ENCODE peak calls at places on chromosome 11, in six cellular contexts. One of them, this sample, is unnamed.
A peak's percentile ranks its signal among the peaks of the same experiment; 100 is the strongest.

GRCh38 chr11:74010306-74010981 is 1.6 kb upstream of the UCP3 start:
- DNase-seq in stomach: no peak
- DNase-seq in left ventricle myocardium inferior: no peak
- DNase-seq in PC-3: no peak
- DNase-seq in tibial nerve: no peak
- DNase-seq in Caco-2: peak; percentile 38
- DNase-seq in this sample: no peak

GRCh38 chr11:128620306-128621175 is 33.2 kb upstream of the ETS1 start:
- DNase-seq in tibial nerve: no peak
- DNase-seq in PC-3: no peak
- DNase-seq in stomach: no peak
- DNase-seq in left ventricle myocardium inferior: no peak
- DNase-seq in Caco-2: no peak
- DNase-seq in this sample: peak; percentile 19

GRCh38 chr11:3040881-3041280 is 16.3 kb downstream of the CARS1 start:
- DNase-seq in left ventricle myocardium inferior: no peak
- DNase-seq in Caco-2: no peak
- DNase-seq in tibial nerve: no peak
- DNase-seq in PC-3: no peak
- DNase-seq in stomach: no peak
- DNase-seq in this sample: no peak

GRCh38 chr11:8235925-8236324 is 27.8 kb downstream of the LMO1 start:
- DNase-seq in PC-3: no peak
- DNase-seq in left ventricle myocardium inferior: no peak
- DNase-seq in tibial nerve: no peak
- DNase-seq in Caco-2: no peak
- DNase-seq in stomach: no peak
- DNase-seq in this sample: no peak

GRCh38 chr11:34443136-34443535 is 4.4 kb downstream of the CAT start:
- DNase-seq in tibial nerve: no peak
- DNase-seq in stomach: no peak
- DNase-seq in Caco-2: no peak
- DNase-seq in left ventricle myocardium inferior: no peak
- DNase-seq in PC-3: peak; percentile 80
- DNase-seq in this sample: peak; percentile 5

GRCh38 chr11:72226701-72227100 is 2.1 kb downstream of the INPPL1 start:
- DNase-seq in stomach: peak; percentile 10
- DNase-seq in tibial nerve: no peak
- DNase-seq in left ventricle myocardium inferior: no peak
- DNase-seq in Caco-2: peak; percentile 38
- DNase-seq in PC-3: no peak
- DNase-seq in this sample: no peak

GRCh38 chr11:25317221-25317620 is 820.4 kb downstream of the LUZP2 start:
- DNase-seq in stomach: no peak
- DNase-seq in tibial nerve: no peak
- DNase-seq in Caco-2: no peak
- DNase-seq in left ventricle myocardium inferior: no peak
- DNase-seq in PC-3: peak; percentile 59
- DNase-seq in this sample: peak; percentile 63

GRCh38 chr11:10385696-10386095 is 69.4 kb upstream of the AMPD3 start:
- DNase-seq in Caco-2: no peak
- DNase-seq in tibial nerve: peak; percentile 34
- DNase-seq in stomach: peak; percentile 33
- DNase-seq in left ventricle myocardium inferior: peak; percentile 25
- DNase-seq in PC-3: no peak
- DNase-seq in this sample: no peak

GRCh38 chr11:131762346-131763110 is 392.1 kb downstream of the NTM start:
- DNase-seq in stomach: no peak
- DNase-seq in Caco-2: no peak
- DNase-seq in left ventricle myocardium inferior: no peak
- DNase-seq in tibial nerve: no peak
- DNase-seq in PC-3: no peak
- DNase-seq in this sample: no peak

GRCh38 chr11:68337399-68337835 is 25.0 kb downstream of the LRP5 start:
- DNase-seq in left ventricle myocardium inferior: no peak
- DNase-seq in stomach: no peak
- DNase-seq in Caco-2: no peak
- DNase-seq in tibial nerve: no peak
- DNase-seq in PC-3: no peak
- DNase-seq in this sample: peak; percentile 93

GRCh38 chr11:65506770-65507485 is 8.1 kb downstream of the MALAT1 start:
- DNase-seq in left ventricle myocardium inferior: no peak
- DNase-seq in Caco-2: peak; percentile 89
- DNase-seq in tibial nerve: no peak
- DNase-seq in PC-3: peak; percentile 56
- DNase-seq in stomach: peak; percentile 56
- DNase-seq in this sample: peak; percentile 93

DNA sequence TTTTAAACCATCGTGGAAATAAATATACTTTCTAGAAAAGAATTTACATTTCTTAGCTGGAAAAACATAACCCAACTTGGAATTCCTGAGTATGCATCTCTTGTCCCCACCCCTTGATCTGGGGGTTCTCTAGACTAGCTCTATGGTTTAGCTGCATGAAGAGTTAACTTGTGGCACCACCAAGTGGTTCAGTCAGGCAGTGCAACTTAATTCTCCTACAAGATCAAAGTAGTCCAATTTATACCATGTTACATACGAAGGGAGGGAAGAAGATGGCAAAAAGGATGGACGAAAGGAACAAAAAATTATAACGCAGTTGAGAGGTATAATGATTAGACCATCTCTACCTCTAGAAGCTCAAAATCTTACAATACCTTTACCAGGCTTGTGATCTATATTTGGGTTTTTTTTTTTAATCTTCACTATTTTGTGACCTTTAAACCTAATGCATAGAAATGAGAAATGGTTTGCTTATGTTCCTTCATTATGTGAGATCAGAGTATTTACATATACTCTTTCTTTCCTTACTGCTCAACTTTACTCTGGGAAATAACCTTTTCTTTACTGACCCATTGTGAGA is 28.5 kb upstream of the ALKBH3 start:
- DNase-seq in tibial nerve: peak; percentile 21
- DNase-seq in stomach: peak; percentile 62
- DNase-seq in PC-3: peak; percentile 76
- DNase-seq in left ventricle myocardium inferior: no peak
- DNase-seq in Caco-2: peak; percentile 68
- DNase-seq in this sample: peak; percentile 79
- TF ChIP-seq CTCF in tibial nerve: peak; percentile 54
- TF ChIP-seq CTCF in stomach: peak; percentile 72
- TF ChIP-seq CTCF in PC-3: peak; percentile 94
- TF ChIP-seq CTCF in left ventricle myocardium inferior: peak; percentile 80
- TF ChIP-seq CTCF in Caco-2: peak; percentile 81
- TF ChIP-seq CTCF in this sample: peak; percentile 82

GRCh38 chr11:13260963-13261599 is 16.5 kb upstream of the BMAL1 start:
- DNase-seq in left ventricle myocardium inferior: peak; percentile 21
- DNase-seq in tibial nerve: no peak
- DNase-seq in Caco-2: no peak
- DNase-seq in stomach: no peak
- DNase-seq in PC-3: peak; percentile 43
- DNase-seq in this sample: peak; percentile 36
- H3K4me3 ChIP-seq in left ventricle myocardium inferior: peak overlapping the region; percentile 18
- H3K4me3 ChIP-seq in tibial nerve: no peak overlapping the region
- H3K4me3 ChIP-seq in Caco-2: no peak overlapping the region
- H3K4me3 ChIP-seq in stomach: no peak overlapping the region
- H3K4me3 ChIP-seq in PC-3: peak overlapping the region; percentile 31
- H3K4me3 ChIP-seq in this sample: no peak overlapping the region

GRCh38 chr11:113395782-113396336 is 8.3 kb downstream of the ANKK1 start:
- DNase-seq in left ventricle myocardium inferior: no peak
- DNase-seq in stomach: no peak
- DNase-seq in Caco-2: no peak
- DNase-seq in PC-3: no peak
- DNase-seq in tibial nerve: no peak
- DNase-seq in this sample: no peak

GRCh38 chr11:113398669-113399430 is 11.3 kb downstream of the ANKK1 start:
- DNase-seq in tibial nerve: no peak
- DNase-seq in stomach: no peak
- DNase-seq in PC-3: no peak
- DNase-seq in Caco-2: no peak
- DNase-seq in left ventricle myocardium inferior: no peak
- DNase-seq in this sample: no peak

GRCh38 chr11:113396693-113397092 is 9.1 kb downstream of the ANKK1 start:
- DNase-seq in PC-3: no peak
- DNase-seq in stomach: no peak
- DNase-seq in left ventricle myocardium inferior: no peak
- DNase-seq in Caco-2: no peak
- DNase-seq in tibial nerve: no peak
- DNase-seq in this sample: no peak

GRCh38 chr11:113397821-113398220 is 10.2 kb downstream of the ANKK1 start:
- DNase-seq in Caco-2: no peak
- DNase-seq in tibial nerve: no peak
- DNase-seq in left ventricle myocardium inferior: no peak
- DNase-seq in stomach: no peak
- DNase-seq in PC-3: no peak
- DNase-seq in this sample: no peak

DNA sequence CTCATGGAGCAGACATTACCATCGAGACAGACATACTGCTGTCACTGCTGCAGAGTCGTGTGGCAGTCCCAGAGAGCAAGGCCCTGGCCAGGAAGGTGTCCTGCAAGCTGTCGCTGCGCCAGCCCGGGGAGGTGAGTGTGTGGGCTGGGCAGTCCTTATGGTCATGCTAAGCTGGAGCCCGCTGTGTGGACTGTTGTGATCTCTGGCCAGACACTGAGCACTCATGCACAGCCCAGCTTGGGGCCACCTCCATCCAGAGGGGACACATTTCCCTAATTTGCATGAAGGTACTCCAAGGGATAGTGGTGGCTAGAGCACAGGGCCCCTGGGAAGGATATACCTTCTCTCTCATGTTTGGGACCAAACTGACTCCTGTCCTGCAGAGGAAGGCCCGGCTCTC is 9.6 kb downstream of the ANKK1 start:
- DNase-seq in PC-3: no peak
- DNase-seq in stomach: no peak
- DNase-seq in left ventricle myocardium inferior: no peak
- DNase-seq in tibial nerve: no peak
- DNase-seq in Caco-2: no peak
- DNase-seq in this sample: no peak
- TF ChIP-seq CTCF in PC-3: no peak
- TF ChIP-seq CTCF in stomach: no peak
- TF ChIP-seq CTCF in left ventricle myocardium inferior: no peak
- TF ChIP-seq CTCF in tibial nerve: no peak
- TF ChIP-seq CTCF in Caco-2: no peak
- TF ChIP-seq CTCF in this sample: no peak

GRCh38 chr11:416051-416756 is 1.4 kb upstream of the SIGIRR start:
- DNase-seq in PC-3: no peak
- DNase-seq in stomach: no peak
- DNase-seq in tibial nerve: no peak
- DNase-seq in Caco-2: no peak
- DNase-seq in left ventricle myocardium inferior: no peak
- DNase-seq in this sample: no peak

GRCh38 chr11:413120-414081 is 1.4 kb downstream of the SIGIRR start:
- DNase-seq in left ventricle myocardium inferior: no peak
- DNase-seq in stomach: no peak
- DNase-seq in PC-3: no peak
- DNase-seq in Caco-2: no peak
- DNase-seq in tibial nerve: no peak
- DNase-seq in this sample: no peak

GRCh38 chr11:415640-416041 is 842 bp upstream of the SIGIRR start:
- DNase-seq in Caco-2: no peak
- DNase-seq in left ventricle myocardium inferior: no peak
- DNase-seq in PC-3: no peak
- DNase-seq in tibial nerve: no peak
- DNase-seq in stomach: no peak
- DNase-seq in this sample: no peak

GRCh38 chr11:412641-413119 is 2.1 kb downstream of the SIGIRR start:
- DNase-seq in Caco-2: no peak
- DNase-seq in tibial nerve: no peak
- DNase-seq in PC-3: no peak
- DNase-seq in stomach: no peak
- DNase-seq in left ventricle myocardium inferior: no peak
- DNase-seq in this sample: no peak

GRCh38 chr11:414333-414857 is 404 bp downstream of the SIGIRR start:
- DNase-seq in tibial nerve: no peak
- DNase-seq in PC-3: no peak
- DNase-seq in stomach: no peak
- DNase-seq in left ventricle myocardium inferior: no peak
- DNase-seq in Caco-2: no peak
- DNase-seq in this sample: no peak
- H3K4me3 ChIP-seq in tibial nerve: peak overlapping the region; percentile 55
- H3K4me3 ChIP-seq in PC-3: peak overlapping the region; percentile 62
- H3K4me3 ChIP-seq in stomach: peak overlapping the region; percentile 56
- H3K4me3 ChIP-seq in left ventricle myocardium inferior: peak overlapping the region; percentile 68
- H3K4me3 ChIP-seq in Caco-2: no peak overlapping the region
- H3K4me3 ChIP-seq in this sample: no peak overlapping the region